ENCODE peak calls at places on chromosomes 4 and X, in six cellular contexts. C is colonic mucosa, A is heart right ventricle, D is AG10803, B is dorsolateral prefrontal cortex, O is cardiac fibroblast. W is an unnamed sample.

GRCh38 chr4:125624951-125625350 is 310.2 kb downstream of the FAT4 start:
- DNase-seq in A (no peak), B (no peak), C (no peak), O (no peak), D (no peak), W (no peak)

GRCh38 chr4:84070293-84070692 is 428.8 kb downstream of the NKX6-1 start:
- DNase-seq in D (no peak), A (no peak), O (no peak), C (no peak), B (no peak), W (no peak)

GRCh38 chr4:146333187-146333894 is 119.0 kb downstream of the REELD1 start:
- DNase-seq in B (no peak), O (peak; percentile 41), A (no peak), D (peak; percentile 60), C (no peak), W (peak; percentile 30)

GRCh38 chrX:31269914-31270313 is 198.1 kb upstream of the FTHL17 start:
- DNase-seq in A (no peak), O (peak; percentile 32), D (no peak), B (no peak), C (no peak), W (no peak)

GRCh38 chrX:20217279-20217678 is 49.4 kb downstream of the RPS6KA3 start:
- DNase-seq in A (no peak), O (peak; percentile 66), B (no peak), C (no peak), D (peak; percentile 51), W (no peak)

GRCh38 chr4:4821577-4821976 is 37.9 kb upstream of the MSX1 start:
- DNase-seq in A (no peak), C (no peak), D (no peak), B (no peak), O (no peak), W (no peak)

GRCh38 chr4:14701389-14701788 is 300.9 kb upstream of the CPEB2 start:
- DNase-seq in B (no peak), C (no peak), O (no peak), A (no peak), D (no peak), W (no peak)

GRCh38 chr4:170057851-170058250 is 31.7 kb upstream of the MFAP3L start:
- DNase-seq in C (no peak), O (peak; percentile 2), D (no peak), A (no peak), B (no peak), W (no peak)

GRCh38 chr4:39873823-39874222 is 103.9 kb downstream of the PDS5A start:
- DNase-seq in A (no peak), O (peak; percentile 52), C (no peak), D (peak; percentile 14), B (no peak), W (no peak)

GRCh38 chr4:15132739-15133138 is 130.5 kb downstream of the CPEB2 start:
- DNase-seq in C (no peak), B (peak; percentile 55), A (no peak), O (no peak), D (peak; percentile 3), W (no peak)

GRCh38 chrX:97609357-97609756 is 725.6 kb downstream of the RPA4 start:
- DNase-seq in D (no peak), A (no peak), C (no peak), B (no peak), O (no peak), W (no peak)

GRCh38 chrX:104482757-104483156 is 83.2 kb upstream of the IL1RAPL2 start:
- DNase-seq in B (no peak), O (no peak), D (no peak), A (no peak), C (no peak), W (no peak)

GRCh38 chr4:87422104-87423052 is at the start of gene NUDT9:
- DNase-seq in C (peak; percentile 98), O (peak; percentile 96), A (peak; percentile 97), B (peak; percentile 96), D (peak; percentile 97), W (peak; percentile 72)

GRCh38 chr4:26992657-26993361 is 132.2 kb downstream of the STIM2 start:
- DNase-seq in A (peak; percentile 75), D (peak; percentile 20), B (peak; percentile 50), O (peak; percentile 95), C (no peak), W (peak; percentile 74)

GRCh38 chrX:155966876-155967275 is 30.6 kb upstream of the IL9R start:
- DNase-seq in C (no peak), B (no peak), O (no peak), D (no peak), A (no peak), W (peak; percentile 5)

GRCh38 chrX:40145670-40146470 is 48.1 kb upstream of the BCOR start:
- DNase-seq in O (no peak), B (no peak), C (no peak), D (no peak), A (no peak), W (no peak)

GRCh38 chr4:85147481-85148076 is 181.1 kb upstream of the WDFY3 start:
- DNase-seq in A (peak; percentile 65), B (peak; percentile 59), C (peak; percentile 29), D (peak; percentile 73), O (peak; percentile 86), W (peak; percentile 16)

GRCh38 chr4:119010909-119011606 is 122.4 kb downstream of the SYNPO2 start:
- DNase-seq in O (peak; percentile 27), B (no peak), D (peak; percentile 17), C (no peak), A (no peak), W (no peak)

GRCh38 chr4:158996669-158997074 is 106.2 kb upstream of the RAPGEF2 start:
- DNase-seq in O (peak; percentile 88), A (peak; percentile 14), B (no peak), C (no peak), D (peak; percentile 93), W (no peak)

GRCh38 chr4:22741744-22742143 is 49.0 kb downstream of the GBA3 start:
- DNase-seq in C (no peak), B (no peak), D (no peak), A (no peak), O (no peak), W (no peak)

GRCh38 chr4:41839945-41840854 is 91.7 kb upstream of the PHOX2B start:
- DNase-seq in O (no peak), C (no peak), B (no peak), D (no peak), A (no peak), W (no peak)

GRCh38 chr4:72951147-72951546 is 118.4 kb downstream of the COX18 start:
- DNase-seq in A (no peak), C (no peak), D (no peak), B (no peak), O (no peak), W (no peak)
- TF ChIP-seq CTCF in A (no peak), C (no peak), D (peak; percentile 38), B (no peak), O (peak; percentile 39), W (no peak)

GRCh38 chr4:165347647-165348569 is 20.4 kb downstream of the MSMO1 start:
- DNase-seq in D (no peak), B (no peak), O (no peak), A (no peak), C (no peak), W (no peak)

GRCh38 chr4:165351359-165352130 is 24.1 kb downstream of the MSMO1 start:
- DNase-seq in A (no peak), B (no peak), C (no peak), D (no peak), O (no peak), W (no peak)

GRCh38 chr4:165343353-165344191 is 16.1 kb downstream of the MSMO1 start:
- DNase-seq in A (no peak), O (no peak), B (no peak), D (no peak), C (no peak), W (no peak)

GRCh38 chr4:165345663-165346417 is 18.4 kb downstream of the MSMO1 start:
- DNase-seq in D (no peak), O (peak; percentile 33), B (no peak), A (no peak), C (no peak), W (no peak)
- TF ChIP-seq CTCF in D (peak; percentile 41), O (peak; percentile 25), B (no peak), A (no peak), C (no peak), W (no peak)

GRCh38 chrX:131801066-131801465 is 222.0 kb upstream of the STK26 start:
- DNase-seq in C (no peak), A (no peak), B (no peak), O (peak; percentile 23), D (no peak), W (no peak)

GRCh38 chrX:131802836-131803626 is 220.1 kb upstream of the STK26 start:
- DNase-seq in D (no peak), C (peak; percentile 73), B (peak; percentile 71), O (no peak), A (peak; percentile 17), W (no peak)

DNA sequence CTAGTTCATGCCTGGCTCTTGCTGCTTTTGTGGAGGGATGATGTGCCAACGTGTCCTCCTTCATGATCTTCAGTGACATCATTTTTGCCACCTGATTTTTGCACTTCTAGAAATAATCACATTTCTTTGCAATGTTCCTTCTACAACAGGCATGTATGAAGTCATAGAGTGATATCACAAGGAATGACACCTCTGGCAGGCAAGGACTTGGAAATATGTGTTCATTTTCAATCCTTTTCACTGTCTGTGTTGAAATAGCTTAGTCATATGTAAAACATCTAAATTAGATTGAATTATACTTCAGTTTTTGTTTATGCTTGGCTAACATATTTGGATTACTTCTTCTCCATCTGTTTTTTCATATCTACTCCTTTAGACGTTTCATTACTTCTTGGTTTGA is 221.2 kb upstream of the STK26 start:
- DNase-seq in B (no peak), O (no peak), C (no peak), D (no peak), A (no peak), W (no peak)
- TF ChIP-seq CTCF in B (no peak), O (no peak), C (no peak), D (no peak), A (no peak), W (no peak)

GRCh38 chr4:108360857-108361820 is 192.4 kb upstream of the LEF1 start:
- DNase-seq in O (peak; percentile 15), A (peak; percentile 5), C (no peak), D (peak; percentile 93), B (no peak), W (no peak)

GRCh38 chr4:108356209-108356535 is 187.4 kb upstream of the LEF1 start:
- DNase-seq in A (no peak), O (no peak), B (no peak), C (no peak), D (no peak), W (no peak)

GRCh38 chr4:108359936-108360681 is 191.4 kb upstream of the LEF1 start:
- DNase-seq in D (no peak), B (no peak), O (no peak), C (no peak), A (no peak), W (no peak)

GRCh38 chr4:108361886-108362285 is 193.2 kb upstream of the LEF1 start:
- DNase-seq in C (no peak), D (no peak), A (no peak), B (no peak), O (no peak), W (no peak)

DNA sequence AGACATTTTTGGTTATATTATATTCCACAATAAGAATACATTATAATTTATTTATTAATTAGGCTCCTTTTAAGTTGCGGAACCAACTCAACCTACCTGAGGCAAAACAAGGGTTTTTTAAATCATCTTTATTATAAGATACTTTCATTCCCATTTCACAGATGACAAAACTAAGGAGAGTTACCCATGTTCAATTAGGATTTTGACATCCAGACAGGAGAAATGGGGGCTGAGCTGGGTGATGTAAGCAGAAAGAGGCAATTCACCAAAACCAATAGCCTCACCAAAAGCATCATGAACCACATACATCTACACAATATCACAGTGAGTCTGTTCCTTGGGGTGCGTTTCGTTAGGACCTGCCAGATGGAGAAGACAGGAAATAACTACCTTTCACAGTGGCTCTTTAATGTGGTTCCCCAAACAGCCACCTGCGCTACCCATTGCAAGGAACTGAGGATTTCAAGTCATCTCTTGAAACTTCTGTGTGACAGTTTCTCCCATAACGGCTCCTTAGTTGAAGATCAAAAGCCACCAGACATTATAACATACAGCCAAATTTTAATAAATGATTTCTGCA is 190.5 kb upstream of the LEF1 start:
- DNase-seq in C (no peak), A (no peak), B (no peak), D (no peak), O (no peak), W (no peak)
- TF ChIP-seq CTCF in C (no peak), A (no peak), B (no peak), D (no peak), O (no peak), W (no peak)

W was measured in GM12864.